ENCODE peak calls at places on chromosomes 5 and 9, in ten cellular contexts. K is stimulated activated CD8-positive, alpha-beta memory T cell treated with anti-CD3 and anti-CD28 coated beads, Interleukin-2, amount 100 ng/mL, for 1 hour; E is suprapubic skin; F is CD4-positive, alpha-beta T cell; R is mesendoderm; X is naive B cell; L is GM20000; G is fibroblast of mammary gland; C is stimulated activated CD4-positive, alpha-beta T cell treated with anti-CD3 and anti-CD28 coated beads, TNF-alpha, amount 100 ng/mL, for 4 hours; U is occipital lobe. O is an unnamed sample.

GRCh38 chr5:175821790-175822211 is 49.6 kb upstream of the CPLX2 start:
- DNase-seq in K (no peak), E (no peak), F (no peak), R (no peak), X (no peak), L (no peak), G (no peak), C (no peak), U (no peak), O (no peak)

GRCh38 chr9:28779240-28779639 is 1206.0 kb upstream of the C9orf72 start:
- DNase-seq in K (no peak), E (no peak), F (no peak), R (no peak), X (no peak), L (no peak), G (peak; percentile 44), C (no peak), U (no peak), O (no peak)

GRCh38 chr5:38433160-38433861 is 123.1 kb downstream of the LIFR start:
- DNase-seq in K (no peak), E (no peak), F (no peak), R (no peak), X (no peak), L (no peak), G (peak; percentile 72), C (no peak), U (no peak), O (no peak)

GRCh38 chr5:113663879-113664278 is 150.4 kb downstream of the YTHDC2 start:
- DNase-seq in K (no peak), E (no peak), F (peak; percentile 12), R (peak; percentile 79), X (no peak), L (peak; percentile 12), G (peak; percentile 19), C (no peak), U (no peak), O (peak; percentile 77)

GRCh38 chr5:55816342-55816741 is 34.8 kb upstream of the IL31RA start:
- DNase-seq in K (no peak), E (no peak), F (no peak), R (peak; percentile 3), X (no peak), L (no peak), G (peak; percentile 95), C (no peak), U (no peak), O (no peak)

GRCh38 chr9:2260401-2261306 is 245.5 kb downstream of the SMARCA2 start:
- DNase-seq in K (no peak), E (no peak), F (no peak), R (no peak), X (no peak), L (no peak), G (peak; percentile 67), C (no peak), U (peak; percentile 31), O (no peak)

GRCh38 chr5:150222906-150223305 is 33.0 kb downstream of the SLC6A7 start:
- DNase-seq in K (no peak), E (no peak), F (no peak), R (no peak), X (no peak), L (no peak), G (no peak), C (no peak), U (no peak), O (no peak)

GRCh38 chr9:128903871-128904371 is 16.9 kb upstream of the PHYHD1 start:
- DNase-seq in K (no peak), E (no peak), F (no peak), R (no peak), X (no peak), L (no peak), G (peak; percentile 42), C (no peak), U (no peak), O (no peak)

GRCh38 chr5:165996484-165996883 is 2295.0 kb upstream of the WWC1 start:
- DNase-seq in K (no peak), E (no peak), F (no peak), R (no peak), X (no peak), L (no peak), G (no peak), C (no peak), U (no peak), O (no peak)

GRCh38 chr5:157558681-157559080 is 16.9 kb downstream of the ADAM19 start:
- DNase-seq in K (no peak), E (no peak), F (no peak), R (peak; percentile 69), X (no peak), L (no peak), G (no peak), C (no peak), U (no peak), O (no peak)

GRCh38 chr9:20618361-20618799 is 3.9 kb downstream of the MLLT3 start:
- DNase-seq in K (no peak), E (no peak), F (no peak), R (no peak), X (no peak), L (no peak), G (peak; percentile 83), C (no peak), U (no peak), O (no peak)

GRCh38 chr9:114184071-114184470 is 28.7 kb downstream of the COL27A1 start:
- DNase-seq in K (no peak), E (no peak), F (no peak), R (no peak), X (no peak), L (no peak), G (peak; percentile 10), C (no peak), U (no peak), O (no peak)

GRCh38 chr9:127479507-127480081 is 28.3 kb downstream of the LRSAM1 start:
- DNase-seq in K (no peak), E (no peak), F (no peak), R (no peak), X (no peak), L (no peak), G (no peak), C (no peak), U (no peak), O (no peak)

GRCh38 chr9:127173063-127173462 is 50.6 kb upstream of the ANGPTL2 start:
- DNase-seq in K (no peak), E (peak; percentile 53), F (no peak), R (no peak), X (no peak), L (no peak), G (no peak), C (no peak), U (no peak), O (no peak)

GRCh38 chr9:135344523-135344901 is 135.1 kb upstream of the PPP1R26 start:
- DNase-seq in K (no peak), E (no peak), F (no peak), R (no peak), X (no peak), L (no peak), G (no peak), C (no peak), U (no peak), O (no peak)

GRCh38 chr9:86405926-86406325 is 51.7 kb upstream of the TUT7 start:
- DNase-seq in K (no peak), E (no peak), F (no peak), R (peak; percentile 55), X (no peak), L (no peak), G (peak; percentile 98), C (no peak), U (peak; percentile 60), O (peak; percentile 87)

GRCh38 chr9:38110476-38110875 is 41.4 kb upstream of the SHB start:
- DNase-seq in K (no peak), E (peak; percentile 64), F (no peak), R (peak; percentile 16), X (no peak), L (no peak), G (no peak), C (no peak), U (no peak), O (peak; percentile 63)

GRCh38 chr9:107208121-107208520 is 75.0 kb upstream of the RAD23B start:
- DNase-seq in K (no peak), E (no peak), F (no peak), R (no peak), X (no peak), L (no peak), G (peak; percentile 88), C (no peak), U (no peak), O (no peak)

GRCh38 chr9:125509476-125509875 is 197.5 kb downstream of the MAPKAP1 start:
- DNase-seq in K (no peak), E (no peak), F (no peak), R (no peak), X (no peak), L (no peak), G (peak; percentile 83), C (no peak), U (no peak), O (peak; percentile 45)

GRCh38 chr5:96408841-96409458 is 24.1 kb downstream of the PCSK1 start:
- DNase-seq in K (no peak), E (no peak), F (no peak), R (no peak), X (no peak), L (no peak), G (peak; percentile 59), C (no peak), U (peak; percentile 46), O (no peak)

GRCh38 chr9:28203036-28203435 is 629.8 kb upstream of the C9orf72 start:
- DNase-seq in K (no peak), E (no peak), F (no peak), R (no peak), X (no peak), L (no peak), G (no peak), C (no peak), U (no peak), O (no peak)

GRCh38 chr9:123049589-123050222 is 16.2 kb downstream of the GPR21 start:
- DNase-seq in K (no peak), E (no peak), F (no peak), R (no peak), X (no peak), L (no peak), G (peak; percentile 66), C (no peak), U (no peak), O (no peak)

O was measured in islet precursor cell.